ENCODE peak calls at places on chromosomes 2 and 18, in six cellular contexts. Y is Kasumi-1; K is GM12865; S is neural crest cell; D is activated CD4-positive, alpha-beta T cell treated with anti-CD3 and anti-CD28 coated beads, Interleukin-2, amount 10 ng/mL, durations not matched to agents 7 days and 5 days; N is endodermal cell. H is an unnamed sample.

GRCh38 chr2:30223413-30223874 is 7.9 kb upstream of the LBH start:
- DNase-seq in Y (peak; percentile 63), K (peak; percentile 75), S (no peak), D (no peak), N (peak; percentile 25), H (no peak)

GRCh38 chr2:220674033-220674432 is 898.1 kb downstream of the EPHA4 start:
- DNase-seq in Y (no peak), K (peak; percentile 37), S (no peak), D (no peak), N (no peak), H (no peak)

GRCh38 chr18:40524881-40525280 is 1430.2 kb upstream of the PIK3C3 start:
- DNase-seq in Y (no peak), K (no peak), S (no peak), D (no peak), N (no peak), H (no peak)

GRCh38 chr2:19942199-19942598 is 40.4 kb upstream of the TTC32 start:
- DNase-seq in Y (no peak), K (no peak), S (no peak), D (no peak), N (no peak), H (no peak)

GRCh38 chr2:86453838-86454237 is 12.7 kb downstream of the KDM3A start:
- DNase-seq in Y (no peak), K (no peak), S (no peak), D (no peak), N (no peak), H (peak; percentile 86)

GRCh38 chr18:65608471-65608870 is 142.3 kb upstream of the CDH7 start:
- DNase-seq in Y (no peak), K (no peak), S (no peak), D (no peak), N (no peak), H (no peak)

GRCh38 chr18:55319517-55319905 is 268.5 kb downstream of the TCF4 start:
- DNase-seq in Y (no peak), K (no peak), S (no peak), D (no peak), N (no peak), H (no peak)

GRCh38 chr18:23844991-23845680 is 155.9 kb downstream of the LAMA3 start:
- DNase-seq in Y (no peak), K (no peak), S (no peak), D (no peak), N (peak; percentile 81), H (no peak)

GRCh38 chr18:3012306-3012919 is 531 bp downstream of the LPIN2 start:
- DNase-seq in Y (peak; percentile 22), K (peak; percentile 50), S (no peak), D (peak; percentile 45), N (peak; percentile 74), H (no peak)

GRCh38 chr2:5690718-5691658 is 1.2 kb upstream of the SOX11 start:
- DNase-seq in Y (no peak), K (no peak), S (peak; percentile 70), D (no peak), N (peak; percentile 90), H (peak; percentile 13)

GRCh38 chr2:25380023-25380422 is 38.3 kb upstream of the DNMT3A start:
- DNase-seq in Y (no peak), K (peak; percentile 66), S (no peak), D (no peak), N (no peak), H (no peak)

GRCh38 chr18:39340418-39340817 is 1774.8 kb upstream of the CELF4 start:
- DNase-seq in Y (no peak), K (no peak), S (no peak), D (no peak), N (no peak), H (no peak)

GRCh38 chr2:195620499-195620898 is 36.5 kb upstream of the SLC39A10 start:
- DNase-seq in Y (no peak), K (no peak), S (no peak), D (no peak), N (no peak), H (no peak)

GRCh38 chr2:173568054-173568453 is 213.4 kb downstream of the CDCA7 start:
- DNase-seq in Y (peak; percentile 68), K (peak; percentile 31), S (peak; percentile 26), D (no peak), N (peak; percentile 88), H (no peak)

GRCh38 chr2:66080136-66080535 is 354.8 kb upstream of the MEIS1 start:
- DNase-seq in Y (no peak), K (no peak), S (no peak), D (no peak), N (no peak), H (no peak)

GRCh38 chr2:188235364-188235763 is 56.3 kb upstream of the GULP1 start:
- DNase-seq in Y (no peak), K (peak; percentile 60), S (no peak), D (no peak), N (no peak), H (no peak)

GRCh38 chr18:79574938-79575525 is 104.6 kb upstream of the CTDP1 start:
- DNase-seq in Y (peak; percentile 27), K (no peak), S (no peak), D (peak; percentile 44), N (peak; percentile 26), H (no peak)

GRCh38 chr2:206392118-206392517 is 51.2 kb upstream of the ADAM23 start:
- DNase-seq in Y (peak; percentile 17), K (peak; percentile 65), S (peak; percentile 18), D (peak; percentile 34), N (peak; percentile 79), H (peak; percentile 50)

GRCh38 chr2:28269019-28269784 is 123.5 kb upstream of the FOSL2 start:
- DNase-seq in Y (no peak), K (no peak), S (no peak), D (no peak), N (peak; percentile 61), H (no peak)

GRCh38 chr2:238158807-238159539 is at the start of gene ERFE:
- DNase-seq in Y (peak; percentile 16), K (peak; percentile 40), S (peak; percentile 62), D (peak; percentile 47), N (peak; percentile 89), H (no peak)

GRCh38 chr2:69181806-69182427 is 168.9 kb downstream of the ANTXR1 start:
- DNase-seq in Y (no peak), K (no peak), S (no peak), D (no peak), N (no peak), H (no peak)

GRCh38 chr2:222523783-222524544 is 99.6 kb downstream of the SGPP2 start:
- DNase-seq in Y (no peak), K (peak; percentile 18), S (no peak), D (no peak), N (no peak), H (no peak)

GRCh38 chr2:96819101-96819875 is 3.2 kb downstream of the CNNM3 start:
- DNase-seq in Y (no peak), K (no peak), S (no peak), D (no peak), N (peak; percentile 68), H (no peak)

GRCh38 chr18:22223263-22223960 is 54.0 kb downstream of the GATA6 start:
- DNase-seq in Y (no peak), K (no peak), S (no peak), D (no peak), N (peak; percentile 85), H (no peak)

GRCh38 chr2:218400167-218400929 is 680 bp downstream of the CTDSP1 start:
- DNase-seq in Y (no peak), K (no peak), S (no peak), D (peak; percentile 47), N (peak; percentile 84), H (no peak)

GRCh38 chr2:98036349-98037000 is 40.7 kb upstream of the TMEM131 start:
- DNase-seq in Y (no peak), K (no peak), S (no peak), D (no peak), N (peak; percentile 49), H (no peak)

GRCh38 chr2:47360937-47361336 is 42.0 kb upstream of the MSH2 start:
- DNase-seq in Y (no peak), K (no peak), S (no peak), D (no peak), N (no peak), H (no peak)

GRCh38 chr2:105721991-105722511 is 22.7 kb upstream of the NCK2 start:
- DNase-seq in Y (no peak), K (no peak), S (no peak), D (no peak), N (no peak), H (no peak)

GRCh38 chr18:71707400-71707799 is 836.7 kb downstream of the CBLN2 start:
- DNase-seq in Y (no peak), K (no peak), S (no peak), D (no peak), N (peak; percentile 69), H (no peak)

GRCh38 chr2:227079726-227080125 is 84.3 kb downstream of the COL4A4 start:
- DNase-seq in Y (no peak), K (no peak), S (no peak), D (no peak), N (no peak), H (no peak)

GRCh38 chr2:145094353-145094752 is 574.4 kb upstream of the ZEB2 start:
- DNase-seq in Y (no peak), K (no peak), S (no peak), D (no peak), N (no peak), H (no peak)

H was measured in foreskin melanocyte.